ENCODE peak calls at places on chromosome 17, in nine cellular contexts. One of them, this sample, is unnamed.

GRCh38 chr17:1515640-1516402 is 591 bp downstream of the INPP5K start:
- DNase-seq in lower leg skin: peak; percentile 74
- DNase-seq in breast epithelium: peak; percentile 70
- DNase-seq in IMR-90: peak; percentile 91
- DNase-seq in body of pancreas: peak; percentile 77
- DNase-seq in stomach: peak; percentile 64
- DNase-seq in esophagus squamous epithelium: no peak
- DNase-seq in prostate gland: peak; percentile 69
- DNase-seq in right lobe of liver: no peak
- DNase-seq in this sample: peak; percentile 80

GRCh38 chr17:59972778-59973177 is 8.2 kb upstream of the RNFT1 start:
- DNase-seq in lower leg skin: no peak
- DNase-seq in breast epithelium: no peak
- DNase-seq in IMR-90: peak; percentile 9
- DNase-seq in body of pancreas: no peak
- DNase-seq in stomach: no peak
- DNase-seq in esophagus squamous epithelium: no peak
- DNase-seq in prostate gland: no peak
- DNase-seq in right lobe of liver: no peak
- DNase-seq in this sample: no peak

GRCh38 chr17:50047488-50048126 is 8.3 kb upstream of the ITGA3 start:
- DNase-seq in lower leg skin: no peak
- DNase-seq in breast epithelium: no peak
- DNase-seq in IMR-90: peak; percentile 83
- DNase-seq in body of pancreas: no peak
- DNase-seq in stomach: no peak
- DNase-seq in esophagus squamous epithelium: no peak
- DNase-seq in prostate gland: no peak
- DNase-seq in right lobe of liver: no peak
- DNase-seq in this sample: peak; percentile 87

GRCh38 chr17:42421479-42422332 is 1.4 kb downstream of the CAVIN1 start:
- DNase-seq in lower leg skin: no peak
- DNase-seq in breast epithelium: no peak
- DNase-seq in IMR-90: peak; percentile 81
- DNase-seq in body of pancreas: no peak
- DNase-seq in stomach: peak; percentile 28
- DNase-seq in esophagus squamous epithelium: no peak
- DNase-seq in prostate gland: no peak
- DNase-seq in right lobe of liver: peak; percentile 46
- DNase-seq in this sample: no peak

GRCh38 chr17:32876414-32877163 is at the start of gene MYO1D:
- DNase-seq in lower leg skin: peak; percentile 48
- DNase-seq in breast epithelium: peak; percentile 74
- DNase-seq in IMR-90: no peak
- DNase-seq in body of pancreas: peak; percentile 86
- DNase-seq in stomach: peak; percentile 79
- DNase-seq in esophagus squamous epithelium: no peak
- DNase-seq in prostate gland: peak; percentile 53
- DNase-seq in right lobe of liver: peak; percentile 74
- DNase-seq in this sample: no peak

GRCh38 chr17:1676401-1676800 is 8.3 kb downstream of the PRPF8 start:
- DNase-seq in lower leg skin: no peak
- DNase-seq in breast epithelium: no peak
- DNase-seq in IMR-90: no peak
- DNase-seq in body of pancreas: no peak
- DNase-seq in stomach: no peak
- DNase-seq in esophagus squamous epithelium: no peak
- DNase-seq in prostate gland: no peak
- DNase-seq in right lobe of liver: no peak
- DNase-seq in this sample: no peak

GRCh38 chr17:56319531-56319930 is 166.3 kb downstream of the ANKFN1 start:
- DNase-seq in lower leg skin: no peak
- DNase-seq in breast epithelium: no peak
- DNase-seq in IMR-90: peak; percentile 70
- DNase-seq in body of pancreas: no peak
- DNase-seq in stomach: no peak
- DNase-seq in esophagus squamous epithelium: no peak
- DNase-seq in prostate gland: peak; percentile 10
- DNase-seq in right lobe of liver: no peak
- DNase-seq in this sample: peak; percentile 18

GRCh38 chr17:47184671-47185070 is 4.4 kb downstream of the CDC27 start:
- DNase-seq in lower leg skin: no peak
- DNase-seq in breast epithelium: no peak
- DNase-seq in IMR-90: no peak
- DNase-seq in body of pancreas: no peak
- DNase-seq in stomach: no peak
- DNase-seq in esophagus squamous epithelium: no peak
- DNase-seq in prostate gland: no peak
- DNase-seq in right lobe of liver: no peak
- DNase-seq in this sample: no peak

GRCh38 chr17:67053438-67054000 is 9.2 kb downstream of the CACNG1 start:
- DNase-seq in lower leg skin: no peak
- DNase-seq in breast epithelium: no peak
- DNase-seq in IMR-90: no peak
- DNase-seq in body of pancreas: no peak
- DNase-seq in stomach: no peak
- DNase-seq in esophagus squamous epithelium: no peak
- DNase-seq in prostate gland: no peak
- DNase-seq in right lobe of liver: no peak
- DNase-seq in this sample: no peak

GRCh38 chr17:16948587-16949376 is 23.1 kb downstream of the TNFRSF13B start:
- DNase-seq in lower leg skin: no peak
- DNase-seq in breast epithelium: no peak
- DNase-seq in IMR-90: no peak
- DNase-seq in body of pancreas: no peak
- DNase-seq in stomach: no peak
- DNase-seq in esophagus squamous epithelium: no peak
- DNase-seq in prostate gland: no peak
- DNase-seq in right lobe of liver: no peak
- DNase-seq in this sample: no peak

GRCh38 chr17:39156491-39156890 is 5.1 kb upstream of the PLXDC1 start:
- DNase-seq in lower leg skin: no peak
- DNase-seq in breast epithelium: no peak
- DNase-seq in IMR-90: no peak
- DNase-seq in body of pancreas: no peak
- DNase-seq in stomach: no peak
- DNase-seq in esophagus squamous epithelium: no peak
- DNase-seq in prostate gland: no peak
- DNase-seq in right lobe of liver: no peak
- DNase-seq in this sample: no peak

GRCh38 chr17:67474081-67474661 is 97.1 kb downstream of the PITPNC1 start:
- DNase-seq in lower leg skin: no peak
- DNase-seq in breast epithelium: no peak
- DNase-seq in IMR-90: peak; percentile 39
- DNase-seq in body of pancreas: no peak
- DNase-seq in stomach: no peak
- DNase-seq in esophagus squamous epithelium: no peak
- DNase-seq in prostate gland: peak; percentile 5
- DNase-seq in right lobe of liver: no peak
- DNase-seq in this sample: no peak

GRCh38 chr17:6456914-6457687 is 12.8 kb downstream of the PIMREG start:
- DNase-seq in lower leg skin: no peak
- DNase-seq in breast epithelium: no peak
- DNase-seq in IMR-90: peak; percentile 76
- DNase-seq in body of pancreas: no peak
- DNase-seq in stomach: peak; percentile 50
- DNase-seq in esophagus squamous epithelium: no peak
- DNase-seq in prostate gland: no peak
- DNase-seq in right lobe of liver: no peak
- DNase-seq in this sample: peak; percentile 96

GRCh38 chr17:33112763-33113162 is 121.1 kb downstream of the SPACA3 start:
- DNase-seq in lower leg skin: no peak
- DNase-seq in breast epithelium: no peak
- DNase-seq in IMR-90: peak; percentile 18
- DNase-seq in body of pancreas: no peak
- DNase-seq in stomach: no peak
- DNase-seq in esophagus squamous epithelium: no peak
- DNase-seq in prostate gland: no peak
- DNase-seq in right lobe of liver: no peak
- DNase-seq in this sample: no peak

GRCh38 chr17:13323990-13324389 is 277.7 kb downstream of the HS3ST3A1 start:
- DNase-seq in lower leg skin: no peak
- DNase-seq in breast epithelium: no peak
- DNase-seq in IMR-90: peak; percentile 7
- DNase-seq in body of pancreas: no peak
- DNase-seq in stomach: no peak
- DNase-seq in esophagus squamous epithelium: no peak
- DNase-seq in prostate gland: no peak
- DNase-seq in right lobe of liver: no peak
- DNase-seq in this sample: no peak

GRCh38 chr17:29107084-29107483 is 64.1 kb downstream of the PIPOX start:
- DNase-seq in lower leg skin: no peak
- DNase-seq in breast epithelium: no peak
- DNase-seq in IMR-90: no peak
- DNase-seq in body of pancreas: peak; percentile 92
- DNase-seq in stomach: no peak
- DNase-seq in esophagus squamous epithelium: no peak
- DNase-seq in prostate gland: no peak
- DNase-seq in right lobe of liver: peak; percentile 30
- DNase-seq in this sample: no peak

GRCh38 chr17:29369831-29370735 is 20.1 kb upstream of the TAOK1 start:
- DNase-seq in lower leg skin: peak; percentile 44
- DNase-seq in breast epithelium: peak; percentile 53
- DNase-seq in IMR-90: peak; percentile 85
- DNase-seq in body of pancreas: peak; percentile 61
- DNase-seq in stomach: peak; percentile 66
- DNase-seq in esophagus squamous epithelium: no peak
- DNase-seq in prostate gland: peak; percentile 57
- DNase-seq in right lobe of liver: peak; percentile 40
- DNase-seq in this sample: peak; percentile 70

GRCh38 chr17:7233701-7234099 is 617 bp downstream of the DVL2 start:
- DNase-seq in lower leg skin: no peak
- DNase-seq in breast epithelium: no peak
- DNase-seq in IMR-90: no peak
- DNase-seq in body of pancreas: no peak
- DNase-seq in stomach: no peak
- DNase-seq in esophagus squamous epithelium: no peak
- DNase-seq in prostate gland: no peak
- DNase-seq in right lobe of liver: no peak
- DNase-seq in this sample: no peak

GRCh38 chr17:76079577-76080206 is 710 bp downstream of the ZACN start:
- DNase-seq in lower leg skin: no peak
- DNase-seq in breast epithelium: no peak
- DNase-seq in IMR-90: no peak
- DNase-seq in body of pancreas: no peak
- DNase-seq in stomach: no peak
- DNase-seq in esophagus squamous epithelium: no peak
- DNase-seq in prostate gland: no peak
- DNase-seq in right lobe of liver: no peak
- DNase-seq in this sample: no peak
- TF ChIP-seq POLR2A in lower leg skin: no peak
- TF ChIP-seq POLR2A in breast epithelium: no peak
- TF ChIP-seq POLR2A in IMR-90: no peak
- TF ChIP-seq POLR2A in body of pancreas: peak; percentile 5
- TF ChIP-seq POLR2A in stomach: no peak
- TF ChIP-seq POLR2A in esophagus squamous epithelium: no peak
- TF ChIP-seq POLR2A in prostate gland: no peak
- TF ChIP-seq POLR2A in right lobe of liver: no peak
- TF ChIP-seq POLR2A in this sample: no peak

GRCh38 chr17:79644617-79645016 is 33.8 kb upstream of the RBFOX3 start:
- DNase-seq in lower leg skin: no peak
- DNase-seq in breast epithelium: no peak
- DNase-seq in IMR-90: no peak
- DNase-seq in body of pancreas: no peak
- DNase-seq in stomach: no peak
- DNase-seq in esophagus squamous epithelium: no peak
- DNase-seq in prostate gland: no peak
- DNase-seq in right lobe of liver: no peak
- DNase-seq in this sample: no peak

GRCh38 chr17:79646721-79647455 is 36.0 kb upstream of the RBFOX3 start:
- DNase-seq in lower leg skin: peak; percentile 3
- DNase-seq in breast epithelium: no peak
- DNase-seq in IMR-90: no peak
- DNase-seq in body of pancreas: no peak
- DNase-seq in stomach: peak; percentile 22
- DNase-seq in esophagus squamous epithelium: no peak
- DNase-seq in prostate gland: peak; percentile 2
- DNase-seq in right lobe of liver: no peak
- DNase-seq in this sample: no peak

GRCh38 chr17:79647456-79647915 is 36.6 kb upstream of the RBFOX3 start:
- DNase-seq in lower leg skin: peak; percentile 6
- DNase-seq in breast epithelium: no peak
- DNase-seq in IMR-90: no peak
- DNase-seq in body of pancreas: no peak
- DNase-seq in stomach: peak; percentile 11
- DNase-seq in esophagus squamous epithelium: no peak
- DNase-seq in prostate gland: peak; percentile 1
- DNase-seq in right lobe of liver: no peak
- DNase-seq in this sample: no peak

GRCh38 chr17:79645777-79646088 is 34.9 kb upstream of the RBFOX3 start:
- DNase-seq in lower leg skin: no peak
- DNase-seq in breast epithelium: no peak
- DNase-seq in IMR-90: no peak
- DNase-seq in body of pancreas: no peak
- DNase-seq in stomach: peak; percentile 4
- DNase-seq in esophagus squamous epithelium: no peak
- DNase-seq in prostate gland: no peak
- DNase-seq in right lobe of liver: no peak
- DNase-seq in this sample: no peak

GRCh38 chr17:79645022-79645776 is 34.3 kb upstream of the RBFOX3 start:
- DNase-seq in lower leg skin: peak; percentile 11
- DNase-seq in breast epithelium: no peak
- DNase-seq in IMR-90: no peak
- DNase-seq in body of pancreas: no peak
- DNase-seq in stomach: peak; percentile 18
- DNase-seq in esophagus squamous epithelium: no peak
- DNase-seq in prostate gland: no peak
- DNase-seq in right lobe of liver: no peak
- DNase-seq in this sample: no peak
- TF ChIP-seq POLR2A in lower leg skin: no peak
- TF ChIP-seq POLR2A in breast epithelium: no peak
- TF ChIP-seq POLR2A in IMR-90: no peak
- TF ChIP-seq POLR2A in body of pancreas: no peak
- TF ChIP-seq POLR2A in stomach: no peak
- TF ChIP-seq POLR2A in esophagus squamous epithelium: no peak
- TF ChIP-seq POLR2A in prostate gland: no peak
- TF ChIP-seq POLR2A in right lobe of liver: no peak
- TF ChIP-seq POLR2A in this sample: no peak

GRCh38 chr17:82232876-82233785 is 4.3 kb downstream of the SLC16A3 start:
- DNase-seq in lower leg skin: no peak
- DNase-seq in breast epithelium: no peak
- DNase-seq in IMR-90: no peak
- DNase-seq in body of pancreas: no peak
- DNase-seq in stomach: no peak
- DNase-seq in esophagus squamous epithelium: no peak
- DNase-seq in prostate gland: no peak
- DNase-seq in right lobe of liver: no peak
- DNase-seq in this sample: no peak
- TF ChIP-seq POLR2A in lower leg skin: no peak
- TF ChIP-seq POLR2A in breast epithelium: no peak
- TF ChIP-seq POLR2A in IMR-90: no peak
- TF ChIP-seq POLR2A in body of pancreas: no peak
- TF ChIP-seq POLR2A in stomach: no peak
- TF ChIP-seq POLR2A in esophagus squamous epithelium: no peak
- TF ChIP-seq POLR2A in prostate gland: no peak
- TF ChIP-seq POLR2A in right lobe of liver: no peak
- TF ChIP-seq POLR2A in this sample: no peak

DNA sequence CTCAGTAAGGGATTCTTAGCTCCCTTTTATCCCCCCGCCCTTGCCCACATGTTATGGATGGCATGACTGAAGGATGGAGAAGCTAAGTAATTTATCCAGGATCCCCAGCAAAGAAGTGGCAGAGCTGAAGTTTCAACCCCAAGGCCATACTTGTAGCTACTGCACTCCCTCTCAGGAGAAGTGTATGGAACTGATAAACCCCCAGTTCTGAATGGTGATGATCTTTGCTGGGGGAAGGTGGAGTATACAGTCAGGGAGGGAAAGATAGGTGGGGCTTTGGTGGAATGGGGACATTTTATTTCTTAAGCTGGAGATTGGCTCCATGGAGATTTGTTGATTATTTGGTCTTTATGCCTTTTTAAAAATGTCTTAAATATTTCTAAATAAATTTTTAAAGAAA is 58.3 kb downstream of the TNRC6C start:
- DNase-seq in lower leg skin: no peak
- DNase-seq in breast epithelium: no peak
- DNase-seq in IMR-90: no peak
- DNase-seq in body of pancreas: no peak
- DNase-seq in stomach: no peak
- DNase-seq in esophagus squamous epithelium: no peak
- DNase-seq in prostate gland: no peak
- DNase-seq in right lobe of liver: no peak
- DNase-seq in this sample: no peak
- TF ChIP-seq POLR2A in lower leg skin: no peak
- TF ChIP-seq POLR2A in breast epithelium: no peak
- TF ChIP-seq POLR2A in IMR-90: no peak
- TF ChIP-seq POLR2A in body of pancreas: no peak
- TF ChIP-seq POLR2A in stomach: no peak
- TF ChIP-seq POLR2A in esophagus squamous epithelium: no peak
- TF ChIP-seq POLR2A in prostate gland: no peak
- TF ChIP-seq POLR2A in right lobe of liver: no peak
- TF ChIP-seq POLR2A in this sample: no peak

This sample was measured in H54.